ENCODE peak calls at places on chromosomes 7 and 10, in seven cellular contexts. One of them, this sample, is unnamed.

GRCh38 chr10:124152781-124153600 is 59.6 kb upstream of the CHST15 start:
- DNase-seq in GM12878: peak
- DNase-seq in GM12892: peak
- DNase-seq in H1: no peak
- DNase-seq in SK-N-SH: peak
- DNase-seq in K562: no peak
- DNase-seq in HepG2: peak
- DNase-seq in this sample: peak

GRCh38 chr7:947391-948210 is 6.9 kb downstream of the ADAP1 start:
- DNase-seq in GM12878: no peak
- DNase-seq in GM12892: no peak
- DNase-seq in H1: no peak
- DNase-seq in SK-N-SH: peak
- DNase-seq in K562: no peak
- DNase-seq in HepG2: no peak
- DNase-seq in this sample: no peak

GRCh38 chr7:149415391-149416068 is 45.3 kb downstream of the ZNF777 start:
- DNase-seq in GM12878: no peak
- DNase-seq in GM12892: no peak
- DNase-seq in H1: no peak
- DNase-seq in SK-N-SH: no peak
- DNase-seq in K562: no peak
- DNase-seq in HepG2: no peak
- DNase-seq in this sample: no peak

GRCh38 chr10:126598009-126598408 is 72.5 kb downstream of the C10orf90 start:
- DNase-seq in GM12878: no peak
- DNase-seq in GM12892: no peak
- DNase-seq in H1: peak
- DNase-seq in SK-N-SH: peak
- DNase-seq in K562: peak
- DNase-seq in HepG2: peak
- DNase-seq in this sample: peak

GRCh38 chr10:112261281-112261822 is 21.8 kb upstream of the TECTB start:
- DNase-seq in GM12878: no peak
- DNase-seq in GM12892: no peak
- DNase-seq in H1: no peak
- DNase-seq in SK-N-SH: no peak
- DNase-seq in K562: peak
- DNase-seq in HepG2: peak
- DNase-seq in this sample: no peak

GRCh38 chr10:558331-558730 is 131.1 kb downstream of the DIP2C start:
- DNase-seq in GM12878: no peak
- DNase-seq in GM12892: no peak
- DNase-seq in H1: no peak
- DNase-seq in SK-N-SH: no peak
- DNase-seq in K562: no peak
- DNase-seq in HepG2: no peak
- DNase-seq in this sample: no peak

GRCh38 chr10:104028146-104028545 is 57.5 kb downstream of the COL17A1 start:
- DNase-seq in GM12878: no peak
- DNase-seq in GM12892: no peak
- DNase-seq in H1: peak
- DNase-seq in SK-N-SH: peak
- DNase-seq in K562: no peak
- DNase-seq in HepG2: peak
- DNase-seq in this sample: no peak

GRCh38 chr7:144470052-144470451 is 66.6 kb upstream of the NOBOX start:
- DNase-seq in GM12878: no peak
- DNase-seq in GM12892: no peak
- DNase-seq in H1: no peak
- DNase-seq in SK-N-SH: no peak
- DNase-seq in K562: no peak
- DNase-seq in HepG2: no peak
- DNase-seq in this sample: no peak

GRCh38 chr10:10605551-10606081 is 412.1 kb upstream of the CELF2 start:
- DNase-seq in GM12878: no peak
- DNase-seq in GM12892: no peak
- DNase-seq in H1: no peak
- DNase-seq in SK-N-SH: no peak
- DNase-seq in K562: no peak
- DNase-seq in HepG2: no peak
- DNase-seq in this sample: no peak

GRCh38 chr10:22468570-22469320 is 123.4 kb downstream of the SPAG6 start:
- DNase-seq in GM12878: no peak
- DNase-seq in GM12892: no peak
- DNase-seq in H1: no peak
- DNase-seq in SK-N-SH: no peak
- DNase-seq in K562: no peak
- DNase-seq in HepG2: no peak
- DNase-seq in this sample: no peak

GRCh38 chr7:131530137-131530536 is 26.3 kb downstream of the PODXL start:
- DNase-seq in GM12878: no peak
- DNase-seq in GM12892: no peak
- DNase-seq in H1: no peak
- DNase-seq in SK-N-SH: no peak
- DNase-seq in K562: no peak
- DNase-seq in HepG2: no peak
- DNase-seq in this sample: no peak

GRCh38 chr7:36784991-36785940 is 61.0 kb upstream of the AOAH start:
- DNase-seq in GM12878: peak
- DNase-seq in GM12892: no peak
- DNase-seq in H1: no peak
- DNase-seq in SK-N-SH: no peak
- DNase-seq in K562: no peak
- DNase-seq in HepG2: no peak
- DNase-seq in this sample: peak

GRCh38 chr10:96118604-96119450 is 11.3 kb upstream of the ZNF518A start:
- DNase-seq in GM12878: no peak
- DNase-seq in GM12892: no peak
- DNase-seq in H1: no peak
- DNase-seq in SK-N-SH: no peak
- DNase-seq in K562: no peak
- DNase-seq in HepG2: peak
- DNase-seq in this sample: no peak

GRCh38 chr7:960269-960871 is 5.9 kb upstream of the ADAP1 start:
- DNase-seq in GM12878: no peak
- DNase-seq in GM12892: no peak
- DNase-seq in H1: no peak
- DNase-seq in SK-N-SH: peak
- DNase-seq in K562: no peak
- DNase-seq in HepG2: peak
- DNase-seq in this sample: no peak

GRCh38 chr7:14125998-14126397 is 136.5 kb upstream of the ETV1 start:
- DNase-seq in GM12878: no peak
- DNase-seq in GM12892: no peak
- DNase-seq in H1: no peak
- DNase-seq in SK-N-SH: no peak
- DNase-seq in K562: no peak
- DNase-seq in HepG2: no peak
- DNase-seq in this sample: no peak

GRCh38 chr7:158448701-158449100 is 138.9 kb downstream of the PTPRN2 start:
- DNase-seq in GM12878: no peak
- DNase-seq in GM12892: no peak
- DNase-seq in H1: no peak
- DNase-seq in SK-N-SH: no peak
- DNase-seq in K562: no peak
- DNase-seq in HepG2: no peak
- DNase-seq in this sample: no peak

GRCh38 chr7:158450476-158451124 is 137.0 kb downstream of the PTPRN2 start:
- DNase-seq in GM12878: no peak
- DNase-seq in GM12892: no peak
- DNase-seq in H1: no peak
- DNase-seq in SK-N-SH: no peak
- DNase-seq in K562: no peak
- DNase-seq in HepG2: no peak
- DNase-seq in this sample: no peak

GRCh38 chr7:158452331-158452730 is 135.3 kb downstream of the PTPRN2 start:
- DNase-seq in GM12878: no peak
- DNase-seq in GM12892: no peak
- DNase-seq in H1: no peak
- DNase-seq in SK-N-SH: no peak
- DNase-seq in K562: no peak
- DNase-seq in HepG2: no peak
- DNase-seq in this sample: no peak

GRCh38 chr7:158449266-158449665 is 138.4 kb downstream of the PTPRN2 start:
- DNase-seq in GM12878: no peak
- DNase-seq in GM12892: no peak
- DNase-seq in H1: no peak
- DNase-seq in SK-N-SH: no peak
- DNase-seq in K562: no peak
- DNase-seq in HepG2: no peak
- DNase-seq in this sample: no peak

GRCh38 chr7:158449942-158450341 is 137.7 kb downstream of the PTPRN2 start:
- DNase-seq in GM12878: no peak
- DNase-seq in GM12892: no peak
- DNase-seq in H1: no peak
- DNase-seq in SK-N-SH: no peak
- DNase-seq in K562: no peak
- DNase-seq in HepG2: no peak
- DNase-seq in this sample: no peak
- TF ChIP-seq TAF1 in GM12878: no peak
- TF ChIP-seq TAF1 in GM12892: no peak
- TF ChIP-seq TAF1 in H1: no peak
- TF ChIP-seq TAF1 in SK-N-SH: no peak
- TF ChIP-seq TAF1 in K562: no peak
- TF ChIP-seq TAF1 in HepG2: no peak
- TF ChIP-seq TAF1 in this sample: no peak

GRCh38 chr10:30270247-30270646 is 78.8 kb downstream of the MTPAP start:
- DNase-seq in GM12878: no peak
- DNase-seq in GM12892: no peak
- DNase-seq in H1: no peak
- DNase-seq in SK-N-SH: no peak
- DNase-seq in K562: no peak
- DNase-seq in HepG2: no peak
- DNase-seq in this sample: no peak
- TF ChIP-seq TAF1 in GM12878: no peak
- TF ChIP-seq TAF1 in GM12892: no peak
- TF ChIP-seq TAF1 in H1: no peak
- TF ChIP-seq TAF1 in SK-N-SH: no peak
- TF ChIP-seq TAF1 in K562: no peak
- TF ChIP-seq TAF1 in HepG2: no peak
- TF ChIP-seq TAF1 in this sample: no peak

GRCh38 chr7:45610660-45611299 is 36.6 kb downstream of the ADCY1 start:
- DNase-seq in GM12878: no peak
- DNase-seq in GM12892: no peak
- DNase-seq in H1: no peak
- DNase-seq in SK-N-SH: no peak
- DNase-seq in K562: no peak
- DNase-seq in HepG2: no peak
- DNase-seq in this sample: no peak

GRCh38 chr7:45610019-45610418 is 35.9 kb downstream of the ADCY1 start:
- DNase-seq in GM12878: no peak
- DNase-seq in GM12892: no peak
- DNase-seq in H1: no peak
- DNase-seq in SK-N-SH: no peak
- DNase-seq in K562: no peak
- DNase-seq in HepG2: no peak
- DNase-seq in this sample: no peak

GRCh38 chr7:45609180-45609579 is 35.0 kb downstream of the ADCY1 start:
- DNase-seq in GM12878: no peak
- DNase-seq in GM12892: no peak
- DNase-seq in H1: no peak
- DNase-seq in SK-N-SH: no peak
- DNase-seq in K562: no peak
- DNase-seq in HepG2: no peak
- DNase-seq in this sample: no peak

GRCh38 chr7:45601816-45602540 is 27.8 kb downstream of the ADCY1 start:
- DNase-seq in GM12878: no peak
- DNase-seq in GM12892: no peak
- DNase-seq in H1: peak
- DNase-seq in SK-N-SH: no peak
- DNase-seq in K562: no peak
- DNase-seq in HepG2: no peak
- DNase-seq in this sample: no peak

DNA sequence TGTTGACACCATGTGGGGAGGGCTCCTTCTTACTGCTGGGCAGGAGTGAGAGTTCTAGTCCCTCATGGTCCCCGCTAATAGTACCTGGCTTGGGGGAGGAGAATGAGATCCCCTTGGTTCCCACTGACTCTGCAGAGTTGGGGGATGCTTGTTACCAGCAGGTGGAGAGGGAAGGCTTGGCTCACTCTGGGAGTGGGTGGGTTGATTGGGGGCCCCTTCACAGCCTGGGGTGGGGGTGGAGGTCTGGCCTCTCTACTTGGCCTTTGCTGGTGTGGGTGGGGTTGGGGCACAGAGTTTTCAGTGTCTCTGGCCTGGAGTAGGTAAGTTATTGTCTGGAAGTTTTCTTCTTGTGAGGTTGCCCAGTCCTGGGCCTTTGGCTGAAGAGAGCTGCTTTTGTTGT is 31.9 kb downstream of the ADCY1 start:
- DNase-seq in GM12878: no peak
- DNase-seq in GM12892: no peak
- DNase-seq in H1: peak
- DNase-seq in SK-N-SH: no peak
- DNase-seq in K562: no peak
- DNase-seq in HepG2: no peak
- DNase-seq in this sample: no peak
- TF ChIP-seq TAF1 in GM12878: no peak
- TF ChIP-seq TAF1 in GM12892: no peak
- TF ChIP-seq TAF1 in H1: no peak
- TF ChIP-seq TAF1 in SK-N-SH: no peak
- TF ChIP-seq TAF1 in K562: no peak
- TF ChIP-seq TAF1 in HepG2: no peak
- TF ChIP-seq TAF1 in this sample: no peak

DNA sequence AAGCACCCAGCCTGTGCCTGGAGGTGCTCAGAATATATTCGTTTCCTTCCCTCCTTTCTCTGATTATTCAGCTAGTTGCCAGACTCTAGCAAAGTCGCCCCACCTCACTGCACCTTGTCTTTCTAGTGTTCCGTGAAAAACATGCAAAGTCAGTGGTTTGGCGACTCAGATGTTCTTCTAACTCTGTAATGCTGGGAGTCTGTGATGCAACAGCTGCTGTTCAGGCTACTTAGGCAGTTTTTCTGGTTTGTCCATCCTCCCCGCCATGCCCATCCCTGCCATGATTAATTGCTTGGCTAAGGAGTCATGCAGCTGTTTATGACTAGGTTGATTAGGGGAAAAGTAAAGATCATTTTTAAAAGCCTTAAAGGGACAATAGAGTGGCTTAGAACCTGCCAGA is 99.4 kb downstream of the MTPN start:
- DNase-seq in GM12878: peak
- DNase-seq in GM12892: no peak
- DNase-seq in H1: no peak
- DNase-seq in SK-N-SH: no peak
- DNase-seq in K562: no peak
- DNase-seq in HepG2: no peak
- DNase-seq in this sample: no peak
- TF ChIP-seq TAF1 in GM12878: no peak
- TF ChIP-seq TAF1 in GM12892: no peak
- TF ChIP-seq TAF1 in H1: no peak
- TF ChIP-seq TAF1 in SK-N-SH: no peak
- TF ChIP-seq TAF1 in K562: no peak
- TF ChIP-seq TAF1 in HepG2: no peak
- TF ChIP-seq TAF1 in this sample: no peak

DNA sequence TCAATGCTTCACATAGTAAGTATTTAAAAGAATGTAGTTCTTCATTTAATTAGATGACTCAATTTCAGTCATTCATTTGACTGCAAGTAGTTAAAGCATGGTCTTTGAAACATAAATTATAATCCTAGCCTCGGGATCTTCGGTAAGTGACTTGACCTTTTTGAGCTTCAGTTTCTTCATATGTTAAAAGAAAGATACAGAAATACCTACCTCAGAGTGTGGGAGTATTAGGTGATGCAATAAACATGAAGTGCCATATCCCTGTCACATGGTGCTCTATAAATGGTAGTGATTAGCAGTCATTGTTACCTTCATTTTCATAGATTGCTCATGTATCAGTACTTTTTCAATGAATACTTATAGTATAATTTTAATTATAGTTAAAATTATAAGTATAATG is 31.2 kb upstream of the UMAD1 start:
- DNase-seq in GM12878: no peak
- DNase-seq in GM12892: no peak
- DNase-seq in H1: no peak
- DNase-seq in SK-N-SH: no peak
- DNase-seq in K562: no peak
- DNase-seq in HepG2: no peak
- DNase-seq in this sample: no peak
- TF ChIP-seq TAF1 in GM12878: no peak
- TF ChIP-seq TAF1 in GM12892: no peak
- TF ChIP-seq TAF1 in H1: no peak
- TF ChIP-seq TAF1 in SK-N-SH: no peak
- TF ChIP-seq TAF1 in K562: no peak
- TF ChIP-seq TAF1 in HepG2: no peak
- TF ChIP-seq TAF1 in this sample: no peak